ENCODE peak calls at places on chromosome X, in six cellular contexts. N, Y, S, F, Z and R are unnamed samples.

GRCh38 chrX:46989548-46989947 is 77.3 kb downstream of the JADE3 start:
- DNase-seq in S (no peak), F (no peak), Z (no peak), Y (no peak), N (no peak), R (no peak)

GRCh38 chrX:69616520-69617203 is 749 bp downstream of the EDA start:
- DNase-seq in S (peak; percentile 0), F (no peak), N (peak; percentile 6), Z (peak; percentile 27), Y (no peak), R (no peak)

GRCh38 chrX:136159615-136160025 is 12.3 kb downstream of the FHL1 start:
- DNase-seq in Y (no peak), N (no peak), Z (no peak), S (no peak), F (no peak), R (no peak)

GRCh38 chrX:101417981-101418841 is 10.2 kb downstream of the HNRNPH2 start:
- DNase-seq in S (no peak), F (peak; percentile 49), N (peak; percentile 64), Z (peak; percentile 79), Y (peak; percentile 62), R (peak; percentile 59)

GRCh38 chrX:10111364-10112148 is 45.2 kb upstream of the CLCN4 start:
- DNase-seq in F (no peak), N (peak; percentile 50), Z (no peak), Y (peak; percentile 40), S (peak; percentile 77), R (peak; percentile 78)

GRCh38 chrX:78119521-78120227 is 15.6 kb downstream of the PGK1 start:
- DNase-seq in N (no peak), Y (no peak), S (no peak), F (peak; percentile 24), Z (no peak), R (no peak)

GRCh38 chrX:9374537-9374936 is 90.3 kb upstream of the TBL1X start:
- DNase-seq in F (no peak), N (peak; percentile 72), S (no peak), Z (no peak), Y (no peak), R (no peak)

GRCh38 chrX:133402042-133402453 is 13.2 kb downstream of the GPC4 start:
- DNase-seq in F (no peak), Y (no peak), S (peak; percentile 0), N (no peak), Z (no peak), R (no peak)

GRCh38 chrX:7201481-7201880 is 53.5 kb upstream of the PUDP start:
- DNase-seq in Y (no peak), F (no peak), S (no peak), N (no peak), Z (no peak), R (no peak)